ENCODE peak calls at places on chromosome 17, in nine cellular contexts. N is breast epithelium; V is CD8-positive, alpha-beta memory T cell; R is pancreas; L is CD4-positive, alpha-beta memory T cell; G is uterus; X is left ventricle myocardium inferior; A is mammary epithelial cell; E is lower lobe of right lung. T is an unnamed sample.
A peak's percentile ranks its signal among the peaks of the same experiment; 100 is the strongest.

GRCh38 chr17:58516644-58517377 is 2.4 kb upstream of the MTMR4 start:
- DNase-seq in N (no peak), V (no peak), R (no peak), L (no peak), G (no peak), X (no peak), A (no peak), E (no peak), T (no peak)

GRCh38 chr17:82917656-82918345 is 78.0 kb upstream of the ZNF750 start:
- DNase-seq in N (no peak), V (peak; percentile 30), R (no peak), L (no peak), G (no peak), X (no peak), A (no peak), E (no peak), T (peak; percentile 22)

GRCh38 chr17:14470417-14470816 is 169.5 kb downstream of the HS3ST3B1 start:
- DNase-seq in N (no peak), V (no peak), R (no peak), L (no peak), G (no peak), X (no peak), A (no peak), E (no peak), T (no peak)

GRCh38 chr17:82215095-82215971 is 2.7 kb upstream of the CCDC57 start:
- DNase-seq in N (no peak), V (no peak), R (no peak), L (no peak), G (no peak), X (no peak), A (no peak), E (no peak), T (no peak)

GRCh38 chr17:72591500-72592241 is 470.9 kb downstream of the SOX9 start:
- DNase-seq in N (no peak), V (no peak), R (no peak), L (no peak), G (no peak), X (no peak), A (peak; percentile 43), E (peak; percentile 49), T (peak; percentile 1)

GRCh38 chr17:19727466-19728113 is 11.2 kb upstream of the SLC47A2 start:
- DNase-seq in N (no peak), V (no peak), R (peak; percentile 53), L (no peak), G (peak; percentile 88), X (peak; percentile 60), A (peak; percentile 80), E (no peak), T (no peak)

GRCh38 chr17:50037321-50038107 is 18.4 kb upstream of the ITGA3 start:
- DNase-seq in N (no peak), V (no peak), R (peak; percentile 58), L (no peak), G (peak; percentile 74), X (peak; percentile 25), A (peak; percentile 69), E (peak; percentile 85), T (no peak)

GRCh38 chr17:38451840-38452529 is 23.7 kb downstream of the ARHGAP23 start:
- DNase-seq in N (no peak), V (no peak), R (no peak), L (no peak), G (peak; percentile 79), X (no peak), A (no peak), E (no peak), T (no peak)

GRCh38 chr17:75454193-75454592 is 2.2 kb upstream of the TMEM94 start:
- DNase-seq in N (no peak), V (no peak), R (no peak), L (no peak), G (no peak), X (no peak), A (peak; percentile 31), E (no peak), T (no peak)

GRCh38 chr17:2070241-2071023 is 15.5 kb downstream of the HIC1 start:
- DNase-seq in N (no peak), V (no peak), R (no peak), L (no peak), G (peak; percentile 37), X (no peak), A (no peak), E (no peak), T (no peak)

GRCh38 chr17:48954300-48954755 is 9.7 kb upstream of the SNF8 start:
- DNase-seq in N (no peak), V (no peak), R (no peak), L (no peak), G (no peak), X (no peak), A (no peak), E (no peak), T (no peak)

GRCh38 chr17:56914641-56915263 is 903 bp upstream of the TRIM25 start:
- DNase-seq in N (no peak), V (no peak), R (no peak), L (no peak), G (no peak), X (no peak), A (no peak), E (no peak), T (no peak)

GRCh38 chr17:2054262-2054739 is 602 bp upstream of the HIC1 start:
- DNase-seq in N (no peak), V (no peak), R (no peak), L (no peak), G (peak; percentile 74), X (no peak), A (peak; percentile 44), E (no peak), T (no peak)

GRCh38 chr17:64198711-64199110 is 64.3 kb downstream of the TEX2 start:
- DNase-seq in N (no peak), V (no peak), R (no peak), L (no peak), G (no peak), X (no peak), A (no peak), E (no peak), T (no peak)

GRCh38 chr17:20896153-20896649 is 146.6 kb downstream of the USP22 start:
- DNase-seq in N (no peak), V (peak; percentile 23), R (peak; percentile 21), L (peak; percentile 2), G (peak; percentile 64), X (no peak), A (peak; percentile 66), E (no peak), T (peak; percentile 3)

DNA sequence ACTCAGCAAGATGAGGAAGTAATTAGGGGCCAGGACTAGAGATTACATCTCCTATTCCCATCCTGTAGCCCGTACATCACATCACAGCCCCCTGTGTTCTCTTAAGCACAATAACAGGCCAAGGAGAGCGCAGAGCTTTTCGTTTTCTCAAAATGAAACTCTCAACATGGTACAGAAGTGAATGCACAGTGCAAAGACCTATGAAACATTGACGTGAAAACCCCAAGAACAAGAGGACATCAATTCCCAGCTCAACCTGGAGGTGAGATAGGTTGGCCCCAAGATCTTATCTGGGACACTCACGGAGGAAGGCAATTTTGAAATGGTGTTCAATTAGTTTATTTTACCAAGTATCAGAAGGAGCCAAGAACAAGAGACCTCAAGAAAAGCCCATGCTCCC is 9.0 kb downstream of the PIK3R5 start:
- DNase-seq in N (no peak), V (no peak), R (no peak), L (no peak), G (no peak), X (no peak), A (no peak), E (no peak), T (peak; percentile 59)
- H3K27me3 ChIP-seq in N (no peaks in the 10 kb centered on the region), V (no peaks in the 10 kb centered on the region), R (no peaks in the 10 kb centered on the region), L (no peaks in the 10 kb centered on the region), G (no peaks in the 10 kb centered on the region), X (peaks cover 87% of the 10 kb centered on the region), A (no peaks in the 10 kb centered on the region), E (no peaks in the 10 kb centered on the region), T (no peaks in the 10 kb centered on the region)

GRCh38 chr17:5759501-5759925 is 175.2 kb upstream of the NLRP1 start:
- DNase-seq in N (no peak), V (no peak), R (no peak), L (no peak), G (no peak), X (no peak), A (peak; percentile 93), E (no peak), T (no peak)

GRCh38 chr17:5758651-5759050 is 174.3 kb upstream of the NLRP1 start:
- DNase-seq in N (no peak), V (no peak), R (no peak), L (no peak), G (no peak), X (no peak), A (peak; percentile 69), E (no peak), T (no peak)

GRCh38 chr17:5762191-5762590 is 177.9 kb upstream of the NLRP1 start:
- DNase-seq in N (no peak), V (no peak), R (no peak), L (no peak), G (no peak), X (no peak), A (peak; percentile 77), E (no peak), T (no peak)

DNA sequence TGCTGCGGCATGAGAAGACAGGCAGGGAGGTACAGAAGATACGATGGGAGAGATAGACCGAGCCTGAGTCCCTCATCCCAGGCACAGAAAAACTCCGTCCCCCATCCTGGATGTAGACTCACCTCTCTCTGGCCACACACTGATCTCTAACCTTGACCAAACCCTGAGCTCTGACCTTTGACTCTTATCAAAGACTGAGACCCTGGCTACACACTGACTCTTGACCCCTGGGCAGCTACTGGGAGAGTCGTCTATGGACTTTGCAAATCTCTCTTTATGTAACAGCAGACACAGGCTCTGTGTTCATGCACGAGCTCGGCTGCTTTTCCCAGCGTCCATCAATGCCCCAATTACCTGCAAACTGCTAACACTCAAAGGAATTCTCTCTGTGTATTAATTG is 179.3 kb upstream of the NLRP1 start:
- DNase-seq in N (no peak), V (no peak), R (no peak), L (no peak), G (no peak), X (no peak), A (no peak), E (no peak), T (no peak)
- H3K27ac ChIP-seq in N (no peak overlapping the region), V (no peak overlapping the region), R (no peak overlapping the region), L (no peak overlapping the region), G (no peak overlapping the region), X (no peak overlapping the region), A (no peak overlapping the region), E (no peak overlapping the region), T (no peak overlapping the region)

DNA sequence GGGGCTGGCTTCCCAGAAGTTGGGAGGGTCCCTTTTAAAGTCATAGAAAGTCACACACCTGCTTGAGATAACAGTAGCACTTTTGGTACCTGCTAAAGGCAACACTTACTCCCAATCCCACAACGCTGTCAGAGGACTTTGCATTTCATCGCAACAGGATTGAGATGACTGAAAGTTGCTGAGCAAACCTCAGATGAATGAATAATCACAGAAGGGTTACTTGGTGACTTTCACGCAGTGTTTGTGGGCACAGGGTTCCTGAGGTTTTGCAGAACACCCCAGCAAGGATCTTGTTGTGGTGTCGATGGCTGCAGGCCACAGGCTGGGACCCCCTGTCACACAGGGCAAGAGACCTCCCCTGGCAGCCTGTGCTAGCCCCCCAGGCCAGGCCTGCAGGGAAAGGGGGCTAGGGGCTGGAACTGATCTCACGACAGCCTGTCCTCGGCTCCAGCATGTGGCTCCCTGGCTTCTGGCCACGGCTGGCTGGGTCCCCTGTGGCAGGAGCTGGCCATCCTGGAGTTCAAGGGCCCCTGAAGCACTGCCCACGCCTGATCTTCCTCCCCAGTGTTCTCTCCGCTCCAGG is 79.4 kb upstream of the CBX4 start:
- DNase-seq in N (no peak), V (no peak), R (no peak), L (no peak), G (no peak), X (no peak), A (no peak), E (no peak), T (no peak)
- H3K27me3 ChIP-seq in N (peaks cover 34% of the 10 kb centered on the region), V (no peaks in the 10 kb centered on the region), R (no peaks in the 10 kb centered on the region), L (no peaks in the 10 kb centered on the region), G (no peaks in the 10 kb centered on the region), X (peaks cover 89% of the 10 kb centered on the region), A (no peaks in the 10 kb centered on the region), E (peaks cover 31% of the 10 kb centered on the region), T (no peaks in the 10 kb centered on the region)

GRCh38 chr17:40090234-40091111 is 9.9 kb downstream of the NR1D1 start:
- DNase-seq in N (no peak), V (no peak), R (no peak), L (no peak), G (peak; percentile 72), X (no peak), A (no peak), E (no peak), T (no peak)
- H3K27ac ChIP-seq in N (peak overlapping the region; percentile 99), V (no peak overlapping the region), R (no peak overlapping the region), L (no peak overlapping the region), G (peak overlapping the region; percentile 99), X (peak overlapping the region; percentile 100), A (no peak overlapping the region), E (no peak overlapping the region), T (no peak overlapping the region)